ENCODE peak calls at places on chromosomes 3 and 15, in six cellular contexts. I is transverse colon, W is HCT116, X is tibial nerve, V is body of pancreas, L is IMR-90. Y is an unnamed sample. For H3K4me1, the result is how much of the 10 kb centered on the place peaks cover.

GRCh38 chr3:31729082-31729481 is 196.4 kb downstream of the STT3B start:
- DNase-seq in I (no peak), W (no peak), X (no peak), V (no peak), L (no peak), Y (no peak)

GRCh38 chr15:25062551-25063430 is 108.0 kb downstream of the SNRPN start:
- DNase-seq in I (no peak), W (no peak), X (no peak), V (peak), L (no peak), Y (peak)

GRCh38 chr3:179706233-179706632 is 53.4 kb downstream of the USP13 start:
- DNase-seq in I (no peak), W (no peak), X (no peak), V (no peak), L (peak), Y (no peak)

GRCh38 chr3:11832964-11833621 is 13.6 kb downstream of the TAMM41 start:
- DNase-seq in I (no peak), W (no peak), X (no peak), V (peak), L (no peak), Y (no peak)

GRCh38 chr15:50543556-50543955 is 2.9 kb downstream of the USP50 start:
- DNase-seq in I (no peak), W (no peak), X (no peak), V (no peak), L (peak), Y (no peak)

GRCh38 chr15:37586976-37587375 is 347.5 kb upstream of the TMCO5A start:
- DNase-seq in I (no peak), W (no peak), X (no peak), V (no peak), L (peak), Y (no peak)

GRCh38 chr3:61409638-61410037 is 151.7 kb upstream of the PTPRG start:
- DNase-seq in I (no peak), W (no peak), X (no peak), V (no peak), L (no peak), Y (no peak)

GRCh38 chr3:194447161-194447560 is 39.6 kb downstream of the ATP13A3 start:
- DNase-seq in I (no peak), W (no peak), X (no peak), V (no peak), L (no peak), Y (no peak)

GRCh38 chr3:140056047-140056446 is 121.1 kb downstream of the CLSTN2 start:
- DNase-seq in I (no peak), W (no peak), X (no peak), V (no peak), L (no peak), Y (no peak)

GRCh38 chr15:41814534-41814933 is 13.4 kb upstream of the JMJD7 start:
- DNase-seq in I (no peak), W (no peak), X (no peak), V (no peak), L (no peak), Y (no peak)

GRCh38 chr3:196073188-196073838 is 8.6 kb downstream of the TFRC start:
- DNase-seq in I (peak), W (peak), X (no peak), V (peak), L (peak), Y (peak)

GRCh38 chr3:173733029-173733652 is 335.6 kb downstream of the NLGN1 start:
- DNase-seq in I (no peak), W (peak), X (no peak), V (no peak), L (peak), Y (no peak)

GRCh38 chr3:27431116-27431515 is 53.1 kb downstream of the SLC4A7 start:
- DNase-seq in I (no peak), W (peak), X (no peak), V (peak), L (peak), Y (no peak)

GRCh38 chr3:110743202-110743601 is 328.4 kb upstream of the NECTIN3 start:
- DNase-seq in I (no peak), W (no peak), X (no peak), V (peak), L (no peak), Y (no peak)

DNA sequence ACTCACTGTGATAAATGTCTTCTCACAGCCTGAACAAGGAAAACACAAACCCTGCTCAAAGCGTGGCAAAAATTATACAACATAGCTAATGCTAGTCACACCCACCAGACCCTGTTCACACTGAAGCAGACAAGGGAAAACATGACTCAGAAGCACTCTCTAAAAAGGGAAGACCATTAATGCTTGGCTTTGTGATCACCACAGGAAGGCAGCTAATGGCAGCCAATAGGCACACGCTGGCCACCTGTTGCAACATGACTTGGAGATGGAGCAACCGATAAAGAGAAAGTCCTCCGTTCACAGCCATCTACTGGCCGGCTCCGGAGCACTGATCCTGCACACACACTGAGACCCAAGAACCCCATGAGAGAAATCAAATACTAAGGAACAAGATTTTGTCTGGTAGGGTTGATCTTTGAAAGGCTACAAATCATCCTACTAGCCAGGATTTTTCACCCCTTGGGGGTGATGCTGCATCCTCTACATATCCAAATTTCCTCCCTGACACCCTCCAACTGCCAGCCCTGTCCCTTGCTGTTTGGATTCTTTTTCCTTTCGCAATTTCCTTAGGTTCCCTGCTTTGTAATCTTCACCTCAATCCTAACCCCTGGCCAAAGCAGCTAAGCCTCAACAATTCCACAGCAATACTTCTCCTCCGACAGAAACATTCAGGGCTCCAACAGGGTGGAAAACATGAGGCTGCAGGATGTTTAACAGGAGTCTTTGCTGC is 3.2 kb downstream of the ZXDC start:
- DNase-seq in I (peak), W (peak), X (peak), V (peak), L (peak), Y (peak)
- H3K4me1 ChIP-seq in I (under half), W (under half), X (half or more), V (under half), L (under half), Y (under half)

DNA sequence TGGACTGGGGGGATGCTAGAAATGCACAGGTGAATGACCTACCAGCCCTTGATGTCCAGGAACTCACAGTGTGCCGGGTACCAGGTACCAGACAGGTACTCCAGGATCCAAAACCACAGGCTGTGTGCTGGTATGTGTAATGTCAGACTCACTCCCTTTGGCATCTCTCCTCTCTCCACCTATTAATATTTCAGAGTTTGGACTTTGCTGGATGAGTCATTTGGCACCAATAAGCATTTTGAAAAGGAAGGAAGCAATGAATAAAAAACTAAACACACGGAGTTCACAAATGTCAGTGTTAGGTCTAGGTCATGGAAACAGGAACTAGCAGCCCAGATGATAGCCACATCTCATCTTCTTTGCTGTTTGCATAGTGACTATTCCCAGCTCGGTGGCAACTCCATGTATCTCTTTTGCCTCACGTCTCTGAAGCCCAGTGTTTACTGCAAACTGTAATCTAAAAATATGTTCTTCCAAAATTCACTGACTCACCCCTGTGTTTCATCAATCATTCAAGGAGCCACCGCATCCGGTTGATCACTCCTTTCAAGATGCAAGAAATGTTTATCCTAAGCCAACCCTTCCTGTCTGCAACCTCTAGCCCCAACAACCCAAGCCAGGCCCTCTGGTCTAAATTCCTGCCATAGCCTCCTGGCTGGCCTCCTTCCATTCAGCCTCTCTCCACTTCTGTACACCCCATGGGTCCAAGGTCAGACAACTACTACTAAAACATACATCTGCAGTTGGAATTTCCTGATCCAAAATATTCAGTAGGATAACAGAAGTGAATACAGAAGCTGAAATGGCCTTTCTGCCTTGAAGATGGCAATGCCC is 8.4 kb downstream of the ITGB5 start:
- DNase-seq in I (peak), W (peak), X (no peak), V (peak), L (peak), Y (peak)
- TF ChIP-seq POLR2A in I (no peak), W (no peak), X (no peak), V (no peak), L (no peak), Y (no peak)

GRCh38 chr15:65076486-65077290 is at the start of gene KBTBD13:
- DNase-seq in I (no peak), W (no peak), X (no peak), V (no peak), L (no peak), Y (no peak)
- H3K4me1 ChIP-seq in I (under half), W (under half), X (under half), V (under half), L (under half), Y (under half)

GRCh38 chr15:59298255-59298856 is 74.3 kb downstream of the MYO1E start:
- DNase-seq in I (no peak), W (peak), X (no peak), V (no peak), L (peak), Y (no peak)
- TF ChIP-seq POLR2A in I (no peak), W (no peak), X (no peak), V (no peak), L (no peak), Y (no peak)

GRCh38 chr15:74786659-74787165 is 4.8 kb downstream of the CSK start:
- DNase-seq in I (no peak), W (no peak), X (no peak), V (no peak), L (no peak), Y (no peak)
- H3K4me1 ChIP-seq in I (half or more), W (under half), X (half or more), V (under half), L (under half), Y (under half)

Y was measured in uterus.